ENCODE peak calls at places on chromosomes 16 and 17, in seven cellular contexts. G, O, M, H, W, V and A are unnamed samples.
A peak's percentile ranks its signal among the peaks of the same experiment; 100 is the strongest.

GRCh38 chr17:61306003-61306402 is 93.6 kb upstream of the TBX2 start:
- DNase-seq in G (no peak), W (no peak), H (no peak), V (no peak), O (no peak), M (no peak), A (no peak)

GRCh38 chr16:71230122-71230845 is at the start of gene HYDIN:
- DNase-seq in V (peak; percentile 97), M (peak; percentile 30), W (peak; percentile 91), H (no peak), G (no peak), O (peak; percentile 88), A (peak; percentile 78)

GRCh38 chr17:42002792-42003301 is 14.4 kb downstream of the DNAJC7 start:
- DNase-seq in G (no peak), H (no peak), O (no peak), W (no peak), V (no peak), M (peak; percentile 56), A (no peak)

GRCh38 chr16:3590736-3591435 is 13.7 kb upstream of the NLRC3 start:
- DNase-seq in G (no peak), O (no peak), H (no peak), V (no peak), W (peak; percentile 71), M (no peak), A (no peak)

GRCh38 chr17:41534899-41535546 is 6.9 kb upstream of the KRT19 start:
- DNase-seq in G (no peak), W (peak; percentile 51), H (no peak), O (peak; percentile 28), V (peak; percentile 53), M (no peak), A (no peak)

GRCh38 chr17:30520436-30520835 is 43.2 kb downstream of the GOSR1 start:
- DNase-seq in G (no peak), W (no peak), V (no peak), H (no peak), O (no peak), M (peak; percentile 63), A (no peak)

GRCh38 chr17:48636177-48637018 is 10.2 kb upstream of the HOXB9 start:
- DNase-seq in O (peak; percentile 90), H (peak; percentile 47), G (peak; percentile 48), M (peak; percentile 48), W (peak; percentile 95), V (peak; percentile 100), A (no peak)

GRCh38 chr16:23207485-23207884 is 24.9 kb downstream of the SCNN1G start:
- DNase-seq in V (no peak), G (no peak), H (no peak), M (no peak), O (no peak), W (no peak), A (no peak)

GRCh38 chr17:79890706-79891105 is 51.5 kb upstream of the CBX4 start:
- DNase-seq in V (no peak), M (no peak), H (no peak), W (no peak), O (peak; percentile 24), G (peak; percentile 43), A (no peak)

GRCh38 chr17:51435641-51436091 is 175.3 kb downstream of the UTP18 start:
- DNase-seq in O (peak; percentile 75), W (no peak), H (peak; percentile 20), G (peak; percentile 80), M (peak; percentile 4), V (peak; percentile 90), A (peak; percentile 43)

GRCh38 chr16:57628008-57628781 is at the start of gene ADGRG1:
- DNase-seq in O (no peak), H (peak; percentile 64), W (peak; percentile 97), V (peak; percentile 90), M (peak; percentile 97), G (peak; percentile 72), A (peak; percentile 78)

GRCh38 chr17:4515501-4515900 is 16.8 kb downstream of the SPNS2 start:
- DNase-seq in H (no peak), G (peak; percentile 94), M (no peak), O (peak; percentile 87), W (no peak), V (no peak), A (no peak)

GRCh38 chr17:20121359-20122235 is 112.4 kb downstream of the SPECC1 start:
- DNase-seq in H (peak; percentile 46), O (peak; percentile 74), M (peak; percentile 62), W (no peak), V (peak; percentile 95), G (peak; percentile 73), A (peak; percentile 79)

GRCh38 chr16:56244612-56245011 is 53.3 kb downstream of the GNAO1 start:
- DNase-seq in M (no peak), W (no peak), H (no peak), O (no peak), G (no peak), V (no peak), A (no peak)

GRCh38 chr16:720507-720989 is 398 bp upstream of the ANTKMT start:
- DNase-seq in G (no peak), W (no peak), V (peak; percentile 88), M (peak; percentile 70), O (no peak), H (peak; percentile 46), A (no peak)

GRCh38 chr17:1226308-1226707 is 43.9 kb upstream of the BHLHA9 start:
- DNase-seq in M (no peak), G (no peak), V (no peak), W (no peak), H (no peak), O (no peak), A (no peak)

GRCh38 chr16:56910654-56911539 is 21.0 kb upstream of the HERPUD1 start:
- DNase-seq in H (no peak), W (no peak), M (peak; percentile 93), V (no peak), O (no peak), G (no peak), A (no peak)

GRCh38 chr16:56241596-56241995 is 50.3 kb downstream of the GNAO1 start:
- DNase-seq in O (no peak), G (no peak), M (peak; percentile 35), W (no peak), V (no peak), H (no peak), A (no peak)

GRCh38 chr16:59205403-59205802 is 471.3 kb upstream of the GOT2 start:
- DNase-seq in V (no peak), M (no peak), O (no peak), G (no peak), W (no peak), H (no peak), A (no peak)

DNA sequence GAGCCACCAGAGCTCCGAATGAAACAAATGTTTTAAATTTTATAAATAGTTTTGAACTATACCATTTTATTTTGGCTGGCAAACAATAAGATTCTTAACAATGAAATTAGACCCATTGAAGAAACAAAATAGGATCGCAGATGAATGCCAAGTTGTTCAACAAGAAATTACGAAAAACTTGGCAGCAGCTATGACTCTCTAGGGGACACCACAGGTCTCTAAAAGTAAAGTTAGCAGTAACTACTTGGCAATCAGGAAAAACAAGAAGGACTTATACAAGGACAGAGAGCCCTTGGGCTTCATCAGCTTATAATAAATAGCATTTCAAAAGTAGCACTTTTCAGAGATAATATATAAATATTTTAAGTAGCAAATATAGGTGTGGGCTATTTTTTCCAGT is 603.8 kb upstream of the PSMD7 start:
- DNase-seq in G (no peak), O (no peak), M (no peak), V (no peak), W (no peak), H (no peak), A (no peak)
- H3K27ac ChIP-seq in G (no peak overlapping the region), O (no peak overlapping the region), M (no peak overlapping the region), V (no peak overlapping the region), W (no peak overlapping the region), H (no peak overlapping the region), A (no peak overlapping the region)

DNA sequence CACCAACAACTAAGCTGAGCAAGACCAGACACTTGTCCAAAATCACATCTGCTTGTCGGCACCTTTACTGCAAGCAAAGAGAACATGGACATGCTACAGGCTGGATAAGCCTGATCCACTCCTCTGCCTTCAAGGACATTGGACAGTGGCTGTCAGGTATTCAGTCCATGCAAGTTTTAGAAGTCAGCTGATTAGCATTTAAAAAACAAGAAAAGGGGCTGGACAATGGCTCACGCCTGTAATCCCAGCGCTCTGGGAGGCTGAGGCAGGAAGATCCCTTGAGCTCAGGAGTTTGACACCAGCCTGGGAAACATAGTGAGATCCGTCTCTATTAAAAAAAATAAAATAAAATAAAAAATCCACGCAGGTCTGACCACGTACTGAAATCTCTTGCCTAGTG is 20.3 kb downstream of the PARN start:
- DNase-seq in V (no peak), G (no peak), H (no peak), W (no peak), M (no peak), O (no peak), A (no peak)
- TF ChIP-seq CTCF in V (no peak), G (no peak), H (no peak), W (no peak), M (no peak), O (no peak), A (no peak)

GRCh38 chr17:43574896-43575525 is 28.9 kb upstream of the ETV4 start:
- DNase-seq in W (no peak), V (no peak), M (no peak), G (no peak), O (no peak), H (no peak), A (no peak)

GRCh38 chr17:43574348-43574747 is 28.2 kb upstream of the ETV4 start:
- DNase-seq in G (peak; percentile 34), M (no peak), W (no peak), V (no peak), O (no peak), H (no peak), A (no peak)

GRCh38 chr17:43578352-43578698 is 32.2 kb upstream of the ETV4 start:
- DNase-seq in H (no peak), M (no peak), G (no peak), W (no peak), O (no peak), V (no peak), A (no peak)

GRCh38 chr17:43578699-43579569 is 32.8 kb upstream of the ETV4 start:
- DNase-seq in M (peak; percentile 85), G (no peak), W (peak; percentile 76), V (peak; percentile 78), O (no peak), H (no peak), A (no peak)

DNA sequence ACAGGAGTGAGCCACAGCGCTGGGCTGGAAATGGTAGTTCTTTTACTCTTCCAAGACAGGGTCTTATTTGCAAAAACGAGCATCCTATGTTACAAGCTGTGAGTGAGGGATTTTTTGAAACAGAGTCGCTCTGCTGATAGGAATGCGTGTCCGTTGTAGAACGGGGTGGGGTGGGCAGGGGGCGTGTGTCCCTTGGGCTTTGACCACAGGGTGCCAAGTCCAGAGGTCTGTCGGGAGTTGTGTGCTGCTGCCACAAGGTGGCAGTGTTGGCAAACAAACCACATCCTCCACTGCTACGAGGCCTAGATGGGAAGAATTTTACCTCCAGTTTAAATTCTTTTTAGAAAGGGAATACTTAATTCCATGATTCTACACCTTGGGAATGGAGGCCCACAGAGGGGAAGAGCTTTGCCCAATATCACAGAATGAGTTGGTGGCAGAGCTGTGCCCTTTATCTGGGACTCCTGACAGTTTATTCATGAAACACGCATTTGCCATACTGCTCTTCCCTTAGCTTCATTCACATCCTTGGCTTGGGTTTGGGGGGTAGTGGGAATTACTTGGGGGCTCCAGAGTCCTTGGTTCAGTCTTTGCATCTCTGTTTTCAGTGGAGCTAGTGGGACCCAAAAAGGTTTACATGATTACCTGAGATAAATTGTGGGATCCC is 30.6 kb upstream of the ETV4 start:
- DNase-seq in H (peak; percentile 62), O (peak; percentile 82), M (peak; percentile 77), W (peak; percentile 82), G (peak; percentile 68), V (peak; percentile 98), A (peak; percentile 81)
- H3K4me3 ChIP-seq in H (no peak overlapping the region), O (no peak overlapping the region), M (no peak overlapping the region), W (no peak overlapping the region), G (no peak overlapping the region), V (peak overlapping the region; percentile 50), A (no peak overlapping the region)

GRCh38 chr17:63751806-63752205 is 10.2 kb upstream of the STRADA start:
- DNase-seq in V (no peak), G (no peak), W (no peak), H (no peak), M (no peak), O (no peak), A (no peak)
- H3K27ac ChIP-seq in V (no peak overlapping the region), G (peak overlapping the region; percentile 22), W (no peak overlapping the region), H (no peak overlapping the region), M (no peak overlapping the region), O (no peak overlapping the region), A (no peak overlapping the region)